ENCODE peak calls at places on chromosome 10, in five cellular contexts. N, H, A, X and F are unnamed samples.

GRCh38 chr10:98308602-98309365 is 40.8 kb upstream of the LOXL4 start:
- DNase-seq in N (no peak), H (no peak), A (no peak), X (no peak), F (no peak)

GRCh38 chr10:986881-987634 is 1.2 kb upstream of the GTPBP4 start:
- DNase-seq in N (no peak), H (peak; percentile 92), A (no peak), X (no peak), F (no peak)

GRCh38 chr10:10642741-10643280 is 374.9 kb upstream of the CELF2 start:
- DNase-seq in N (no peak), H (no peak), A (peak; percentile 58), X (peak; percentile 78), F (no peak)

GRCh38 chr10:70970830-70971229 is 82.5 kb upstream of the PCBD1 start:
- DNase-seq in N (no peak), H (no peak), A (no peak), X (no peak), F (no peak)

GRCh38 chr10:62581351-62581750 is 207.2 kb downstream of the ZNF365 start:
- DNase-seq in N (no peak), H (no peak), A (no peak), X (no peak), F (no peak)

GRCh38 chr10:70786799-70787415 is 1.7 kb upstream of the TBATA start:
- DNase-seq in N (no peak), H (peak; percentile 84), A (no peak), X (no peak), F (no peak)

GRCh38 chr10:117339569-117339968 is 35.7 kb downstream of the PDZD8 start:
- DNase-seq in N (no peak), H (no peak), A (no peak), X (no peak), F (no peak)

GRCh38 chr10:63707254-63707910 is 186.2 kb downstream of the REEP3 start:
- DNase-seq in N (no peak), H (peak; percentile 93), A (peak; percentile 54), X (no peak), F (no peak)

GRCh38 chr10:110556993-110557601 is 10.4 kb upstream of the SMC3 start:
- DNase-seq in N (peak; percentile 67), H (peak; percentile 2), A (peak; percentile 25), X (peak; percentile 38), F (peak; percentile 60)

GRCh38 chr10:2119316-2119715 is 382.0 kb upstream of the ADARB2 start:
- DNase-seq in N (no peak), H (no peak), A (no peak), X (no peak), F (no peak)

GRCh38 chr10:119208553-119208940 is 1.2 kb downstream of the GRK5 start:
- DNase-seq in N (no peak), H (peak; percentile 53), A (no peak), X (no peak), F (no peak)

GRCh38 chr10:80477813-80478212 is 23.7 kb downstream of the TSPAN14 start:
- DNase-seq in N (no peak), H (peak; percentile 92), A (no peak), X (no peak), F (no peak)

GRCh38 chr10:73117976-73118743 is 7.9 kb downstream of the NUDT13 start:
- DNase-seq in N (no peak), H (no peak), A (no peak), X (no peak), F (no peak)

GRCh38 chr10:120460776-120461175 is 3.7 kb downstream of the PLPP4 start:
- DNase-seq in N (no peak), H (peak; percentile 95), A (no peak), X (no peak), F (no peak)

GRCh38 chr10:36172054-36172531 is 530.0 kb upstream of the FZD8 start:
- DNase-seq in N (no peak), H (peak; percentile 41), A (no peak), X (no peak), F (no peak)

GRCh38 chr10:47092822-47093221 is 181.6 kb downstream of the PTPN20 start:
- DNase-seq in N (no peak), H (no peak), A (no peak), X (no peak), F (no peak)

GRCh38 chr10:4004990-4005389 is 220.0 kb upstream of the KLF6 start:
- DNase-seq in N (no peak), H (no peak), A (no peak), X (no peak), F (no peak)

GRCh38 chr10:93417264-93417663 is 64.9 kb downstream of the MYOF start:
- DNase-seq in N (no peak), H (no peak), A (peak; percentile 82), X (no peak), F (no peak)

GRCh38 chr10:13453896-13454295 is 74.9 kb downstream of the BEND7 start:
- DNase-seq in N (peak; percentile 25), H (no peak), A (no peak), X (no peak), F (no peak)

GRCh38 chr10:80268266-80268665 is 21.2 kb downstream of the MAT1A start:
- DNase-seq in N (no peak), H (no peak), A (no peak), X (no peak), F (no peak)

GRCh38 chr10:8013619-8014018 is 40.9 kb upstream of the GATA3 start:
- DNase-seq in N (no peak), H (peak; percentile 68), A (no peak), X (no peak), F (no peak)

GRCh38 chr10:80709879-80710278 is 172.2 kb downstream of the SH2D4B start:
- DNase-seq in N (no peak), H (no peak), A (no peak), X (no peak), F (no peak)

GRCh38 chr10:125575843-125576242 is 107.1 kb downstream of the TEX36 start:
- DNase-seq in N (no peak), H (no peak), A (no peak), X (no peak), F (no peak)

GRCh38 chr10:125578658-125579315 is 104.2 kb downstream of the TEX36 start:
- DNase-seq in N (no peak), H (no peak), A (no peak), X (no peak), F (no peak)
- H3K4me3 ChIP-seq in N (no peak overlapping the region), H (no peak overlapping the region), A (no peak overlapping the region), X (no peak overlapping the region), F (no peak overlapping the region)

GRCh38 chr10:102233997-102234396 is 7.3 kb downstream of the PITX3 start:
- DNase-seq in N (no peak), H (no peak), A (no peak), X (no peak), F (no peak)

GRCh38 chr10:102229810-102230263 is 3.7 kb downstream of the ELOVL3 start:
- DNase-seq in N (peak; percentile 87), H (peak; percentile 96), A (peak; percentile 78), X (peak; percentile 82), F (peak; percentile 61)

GRCh38 chr10:102230264-102230860 is 4.3 kb downstream of the ELOVL3 start:
- DNase-seq in N (no peak), H (peak; percentile 92), A (peak; percentile 25), X (peak; percentile 47), F (no peak)

GRCh38 chr10:102231357-102232318 is 5.5 kb downstream of the ELOVL3 start:
- DNase-seq in N (peak; percentile 66), H (peak; percentile 89), A (peak; percentile 20), X (no peak), F (no peak)

DNA sequence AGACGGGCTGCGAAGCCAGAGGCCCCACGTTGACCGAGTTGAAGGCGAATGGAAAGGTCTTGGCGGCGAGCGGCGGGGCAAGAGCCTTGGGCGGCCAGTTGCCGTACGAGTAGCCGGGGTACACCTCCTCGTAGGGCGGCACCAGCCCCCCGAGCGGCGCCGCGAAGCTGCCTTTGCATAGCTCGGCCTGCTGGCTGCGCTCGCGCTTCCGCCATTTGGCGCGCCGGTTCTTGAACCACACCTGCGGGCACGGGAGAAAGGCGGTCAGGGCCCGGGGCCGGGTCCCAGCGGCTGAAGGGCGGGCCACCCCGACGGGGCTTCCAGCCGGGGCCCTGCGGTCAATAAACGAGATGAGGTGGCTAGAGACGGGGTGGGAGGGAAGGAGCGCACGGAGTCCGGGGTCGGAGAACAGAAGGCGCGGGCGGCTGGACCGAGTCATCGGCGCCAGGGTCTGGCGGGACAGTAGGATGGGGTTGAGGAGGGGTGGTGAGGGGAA is 4.8 kb downstream of the ELOVL3 start:
- DNase-seq in N (peak; percentile 52), H (peak; percentile 82), A (no peak), X (no peak), F (no peak)
- H3K4me3 ChIP-seq in N (peak overlapping the region; percentile 58), H (peak overlapping the region; percentile 59), A (peak overlapping the region; percentile 52), X (peak overlapping the region; percentile 15), F (no peak overlapping the region)

GRCh38 chr10:55629792-55630490 is 731.1 kb downstream of the ZWINT start:
- DNase-seq in N (no peak), H (peak; percentile 29), A (peak; percentile 19), X (no peak), F (no peak)

GRCh38 chr10:55627526-55628170 is 733.4 kb downstream of the ZWINT start:
- DNase-seq in N (no peak), H (no peak), A (no peak), X (no peak), F (no peak)

GRCh38 chr10:55631071-55631654 is 729.9 kb downstream of the ZWINT start:
- DNase-seq in N (no peak), H (peak; percentile 58), A (peak; percentile 32), X (no peak), F (no peak)

GRCh38 chr10:55630491-55631056 is 730.5 kb downstream of the ZWINT start:
- DNase-seq in N (no peak), H (peak; percentile 19), A (no peak), X (no peak), F (no peak)

DNA sequence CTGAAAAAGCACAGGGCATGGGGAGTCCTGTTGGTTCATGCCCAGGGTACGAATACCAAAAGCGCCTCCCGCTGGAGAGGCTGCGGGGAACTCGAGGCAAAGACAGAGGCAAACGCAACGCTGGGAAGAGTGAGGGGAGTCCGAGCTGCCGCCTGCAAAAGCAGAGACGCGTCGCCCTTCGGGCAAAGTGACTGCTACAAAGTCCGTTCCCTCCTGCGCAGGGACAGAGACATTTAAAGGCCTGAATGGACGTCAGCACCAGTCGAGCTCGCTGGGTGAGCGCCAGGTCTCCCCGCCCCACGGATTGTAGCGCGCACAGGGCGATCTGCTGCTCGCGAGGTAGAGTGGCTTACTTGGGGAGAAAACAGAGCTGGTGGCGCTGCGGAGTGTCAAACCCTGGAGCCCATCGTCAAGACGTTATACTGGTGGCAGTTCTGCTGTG is 732.8 kb downstream of the ZWINT start:
- DNase-seq in N (no peak), H (no peak), A (no peak), X (no peak), F (no peak)
- H3K4me3 ChIP-seq in N (no peak overlapping the region), H (no peak overlapping the region), A (peak overlapping the region; percentile 35), X (no peak overlapping the region), F (no peak overlapping the region)

GRCh38 chr10:28177944-28178637 is 124.8 kb downstream of the MPP7 start:
- DNase-seq in N (peak; percentile 23), H (no peak), A (no peak), X (no peak), F (peak; percentile 11)
- H3K4me3 ChIP-seq in N (peak overlapping the region; percentile 55), H (peak overlapping the region; percentile 55), A (peak overlapping the region; percentile 23), X (peak overlapping the region; percentile 17), F (no peak overlapping the region)

DNA sequence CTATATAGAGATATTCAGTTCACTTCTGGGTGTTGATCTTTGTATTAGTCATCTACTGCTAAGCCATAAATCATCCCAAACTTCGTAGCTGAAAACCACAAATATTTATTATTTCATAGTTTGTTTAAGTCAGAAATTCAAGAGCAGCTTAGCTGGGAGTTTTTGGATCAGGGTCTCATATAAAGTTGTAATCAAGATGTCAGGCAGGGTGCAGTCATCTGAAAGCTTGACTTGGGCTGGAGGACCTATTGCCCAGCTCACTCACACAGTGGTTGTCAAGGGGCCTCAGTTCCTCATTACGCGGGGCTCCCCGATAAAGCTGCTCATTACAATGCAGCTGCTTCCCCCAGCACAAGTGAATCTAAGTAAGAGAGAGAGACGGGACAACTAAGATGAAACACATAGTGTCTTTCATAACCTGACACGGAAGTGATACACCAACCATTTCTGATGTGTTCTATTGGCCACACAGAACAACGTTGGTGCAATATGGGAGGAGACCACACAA is 15.7 kb downstream of the PPP1R3C start:
- DNase-seq in N (no peak), H (no peak), A (no peak), X (no peak), F (no peak)
- H3K4me3 ChIP-seq in N (no peak overlapping the region), H (no peak overlapping the region), A (no peak overlapping the region), X (no peak overlapping the region), F (no peak overlapping the region)